ENCODE peak calls at places on chromosomes 1 and 21, in five cellular contexts. K, W, X, J and F are unnamed samples.

GRCh38 chr1:47002211-47002610 is 21.3 kb upstream of the CYP4X1 start:
- DNase-seq in K (no peak), W (no peak), X (no peak), J (no peak), F (no peak)

GRCh38 chr1:230310381-230311163 is 115.6 kb downstream of the PGBD5 start:
- DNase-seq in K (peak), W (peak), X (peak), J (peak), F (peak)

GRCh38 chr1:63670164-63670563 is 77.0 kb downstream of the PGM1 start:
- DNase-seq in K (no peak), W (no peak), X (no peak), J (no peak), F (no peak)

GRCh38 chr1:17507916-17508315 is 31.6 kb upstream of the ARHGEF10L start:
- DNase-seq in K (no peak), W (no peak), X (no peak), J (no peak), F (no peak)

GRCh38 chr1:26541816-26542711 is 12.5 kb downstream of the RPS6KA1 start:
- DNase-seq in K (peak), W (peak), X (peak), J (peak), F (peak)

GRCh38 chr1:54904476-54905048 is 17.6 kb upstream of the DHCR24 start:
- DNase-seq in K (no peak), W (no peak), X (no peak), J (no peak), F (no peak)

GRCh38 chr21:44975720-44976555 is 36.1 kb downstream of the SLX9 start:
- DNase-seq in K (no peak), W (no peak), X (no peak), J (no peak), F (no peak)

GRCh38 chr1:24929876-24930702 is at the start of gene RUNX3:
- DNase-seq in K (peak), W (peak), X (no peak), J (peak), F (peak)

GRCh38 chr1:110218739-110219138 is 8.6 kb downstream of the KCNC4 start:
- DNase-seq in K (no peak), W (no peak), X (no peak), J (no peak), F (no peak)

GRCh38 chr1:117127840-117128239 is 6.3 kb upstream of the TRIM45 start:
- DNase-seq in K (no peak), W (no peak), X (no peak), J (no peak), F (no peak)

GRCh38 chr1:151680391-151680790 is 36.2 kb downstream of the CELF3 start:
- DNase-seq in K (no peak), W (no peak), X (no peak), J (no peak), F (no peak)

GRCh38 chr1:198157847-198158765 is 1.3 kb downstream of the NEK7 start:
- DNase-seq in K (no peak), W (no peak), X (peak), J (no peak), F (no peak)

GRCh38 chr1:87706779-87707228 is 378.1 kb downstream of the LMO4 start:
- DNase-seq in K (no peak), W (no peak), X (no peak), J (no peak), F (no peak)

GRCh38 chr1:162498442-162498785 is 796 bp downstream of the UHMK1 start:
- DNase-seq in K (no peak), W (no peak), X (no peak), J (no peak), F (no peak)

GRCh38 chr1:203217139-203217621 is 12.3 kb downstream of the CHIT1 start:
- DNase-seq in K (no peak), W (no peak), X (no peak), J (no peak), F (no peak)

GRCh38 chr1:216841165-216841564 is 117.9 kb upstream of the ESRRG start:
- DNase-seq in K (no peak), W (no peak), X (no peak), J (no peak), F (no peak)

GRCh38 chr1:238581332-238581731 is 690.6 kb upstream of the ZP4 start:
- DNase-seq in K (no peak), W (no peak), X (no peak), J (no peak), F (no peak)

GRCh38 chr1:198047913-198048312 is 108.9 kb upstream of the NEK7 start:
- DNase-seq in K (no peak), W (no peak), X (no peak), J (no peak), F (no peak)

GRCh38 chr1:25566730-25567341 is 23.4 kb downstream of the LDLRAP1 start:
- DNase-seq in K (no peak), W (peak), X (peak), J (peak), F (peak)

GRCh38 chr1:91993256-91993655 is 36.5 kb upstream of the EPHX4 start:
- DNase-seq in K (no peak), W (no peak), X (no peak), J (no peak), F (no peak)